ENCODE peak calls at places on chromosome X, in eight cellular contexts. Q, H, U, M, S, P, X and W are unnamed samples.

GRCh38 chrX:2679534-2680485 is 11.3 kb upstream of the CD99 start:
- DNase-seq in Q (no peak), H (no peak), U (no peak), M (no peak), S (no peak), P (no peak), X (no peak), W (no peak)

GRCh38 chrX:119009071-119009470 is 34.7 kb downstream of the LONRF3 start:
- DNase-seq in Q (no peak), H (no peak), U (no peak), M (no peak), S (no peak), P (no peak), X (no peak), W (no peak)

GRCh38 chrX:46582964-46583363 is 9.4 kb downstream of the CHST7 start:
- DNase-seq in Q (no peak), H (no peak), U (no peak), M (no peak), S (no peak), P (no peak), X (no peak), W (no peak)

GRCh38 chrX:135973025-135973547 is 702 bp downstream of the MMGT1 start:
- DNase-seq in Q (no peak), H (no peak), U (no peak), M (no peak), S (no peak), P (peak), X (no peak), W (no peak)

GRCh38 chrX:80486299-80486698 is 66.1 kb downstream of the TENT5D start:
- DNase-seq in Q (no peak), H (no peak), U (no peak), M (no peak), S (no peak), P (no peak), X (no peak), W (no peak)

GRCh38 chrX:124211312-124211942 is 121.0 kb upstream of the TEX13D start:
- DNase-seq in Q (no peak), H (no peak), U (no peak), M (peak), S (no peak), P (no peak), X (no peak), W (no peak)

GRCh38 chrX:103503163-103503852 is 16.0 kb downstream of the RAB40A start:
- DNase-seq in Q (no peak), H (no peak), U (no peak), M (no peak), S (no peak), P (no peak), X (no peak), W (no peak)

GRCh38 chrX:44344687-44345086 is 1.2 kb upstream of the EFHC2 start:
- DNase-seq in Q (no peak), H (no peak), U (no peak), M (no peak), S (no peak), P (no peak), X (no peak), W (no peak)

GRCh38 chrX:124223524-124223923 is 108.9 kb upstream of the TEX13D start:
- DNase-seq in Q (no peak), H (no peak), U (no peak), M (no peak), S (no peak), P (no peak), X (no peak), W (no peak)

GRCh38 chrX:154486052-154486395 is 391 bp downstream of the UBL4A start:
- DNase-seq in Q (peak), H (no peak), U (peak), M (no peak), S (peak), P (peak), X (no peak), W (no peak)

GRCh38 chrX:55451626-55451989 is 319 bp upstream of the MAGEH1 start:
- DNase-seq in Q (no peak), H (no peak), U (no peak), M (no peak), S (peak), P (no peak), X (no peak), W (no peak)

GRCh38 chrX:130095249-130095648 is 15.0 kb downstream of the ELF4 start:
- DNase-seq in Q (no peak), H (no peak), U (no peak), M (no peak), S (no peak), P (no peak), X (no peak), W (no peak)

GRCh38 chrX:130103605-130104004 is 6.7 kb downstream of the ELF4 start:
- DNase-seq in Q (no peak), H (no peak), U (no peak), M (no peak), S (no peak), P (no peak), X (no peak), W (no peak)

GRCh38 chrX:130097507-130098201 is 12.6 kb downstream of the ELF4 start:
- DNase-seq in Q (peak), H (no peak), U (peak), M (no peak), S (peak), P (peak), X (no peak), W (no peak)

GRCh38 chrX:130098202-130098552 is 12.1 kb downstream of the ELF4 start:
- DNase-seq in Q (no peak), H (no peak), U (no peak), M (no peak), S (no peak), P (no peak), X (no peak), W (no peak)

GRCh38 chrX:130100180-130100579 is 10.1 kb downstream of the ELF4 start:
- DNase-seq in Q (no peak), H (no peak), U (no peak), M (no peak), S (no peak), P (peak), X (no peak), W (peak)
- TF ChIP-seq POLR2AphosphoS5 in Q (no peak), H (no peak), U (no peak), M (no peak), S (no peak), P (peak), X (peak), W (no peak)

GRCh38 chrX:30620125-30620524 is 33.1 kb upstream of the GK start:
- DNase-seq in Q (no peak), H (no peak), U (no peak), M (no peak), S (no peak), P (no peak), X (no peak), W (no peak)

GRCh38 chrX:30622361-30622760 is 30.9 kb upstream of the GK start:
- DNase-seq in Q (no peak), H (no peak), U (no peak), M (no peak), S (no peak), P (no peak), X (no peak), W (no peak)

GRCh38 chrX:30618160-30618765 is 35.0 kb upstream of the GK start:
- DNase-seq in Q (no peak), H (no peak), U (no peak), M (no peak), S (no peak), P (no peak), X (no peak), W (no peak)

GRCh38 chrX:30626402-30626801 is 26.8 kb upstream of the GK start:
- DNase-seq in Q (no peak), H (no peak), U (no peak), M (no peak), S (no peak), P (no peak), X (no peak), W (no peak)

DNA sequence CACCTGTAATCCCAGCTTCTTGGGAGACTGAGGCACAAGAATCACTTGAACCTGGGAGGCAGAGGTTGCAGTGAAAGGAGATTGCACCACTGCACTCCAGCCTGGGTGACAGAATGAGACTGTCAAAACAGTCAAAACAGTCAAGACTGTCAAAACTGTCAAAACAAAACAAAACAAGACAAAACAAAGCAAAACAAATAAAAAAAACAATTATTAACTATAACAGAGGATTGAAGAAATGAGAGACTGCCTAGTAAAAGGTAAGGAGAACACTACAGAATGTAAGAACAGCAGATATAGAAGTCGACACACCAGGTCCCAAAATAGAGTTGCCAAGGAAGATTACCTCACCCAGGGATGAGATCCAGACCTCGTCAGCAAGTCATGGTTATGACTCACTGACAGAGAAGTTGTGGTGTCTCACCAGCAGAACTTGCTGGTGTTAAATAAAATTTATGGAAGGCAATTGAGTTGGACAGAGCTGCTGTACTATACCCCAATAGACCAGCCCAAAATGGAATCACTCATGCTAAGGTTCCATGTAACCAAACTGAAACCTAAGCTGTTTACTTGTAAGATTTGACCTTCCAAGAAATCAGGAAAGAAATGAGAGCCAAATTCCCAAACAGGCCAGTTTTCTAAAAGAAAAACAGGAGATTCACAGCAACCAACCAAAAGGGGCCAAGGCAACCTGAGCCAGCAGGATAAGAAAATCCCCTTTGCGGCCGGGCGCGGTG is 32.1 kb upstream of the GK start:
- DNase-seq in Q (no peak), H (no peak), U (no peak), M (no peak), S (no peak), P (no peak), X (no peak), W (no peak)
- H3K27ac ChIP-seq in Q (no peak), H (no peak), U (no peak), M (no peak), S (no peak), P (no peak), X (peak), W (no peak)

DNA sequence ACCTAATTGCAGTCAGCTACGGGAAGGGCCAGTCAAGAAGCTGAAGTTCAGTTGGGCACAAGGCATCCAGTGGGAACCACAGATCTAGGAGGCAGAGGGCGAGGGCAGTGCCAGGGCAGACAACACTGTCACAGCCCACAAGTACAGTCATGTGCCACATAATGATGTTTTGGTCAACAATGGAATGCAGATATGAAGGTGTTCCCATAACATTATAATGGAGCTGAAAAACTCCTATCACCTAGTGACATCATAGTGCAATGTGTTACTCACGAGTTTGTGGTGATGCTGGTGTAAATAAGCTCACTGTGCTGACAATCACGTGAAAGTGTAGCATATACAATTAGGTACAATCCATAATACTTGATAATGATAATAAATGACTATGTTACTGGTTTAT is 4.5 kb upstream of the TMEM255A start:
- DNase-seq in Q (no peak), H (no peak), U (no peak), M (no peak), S (no peak), P (no peak), X (no peak), W (no peak)
- TF ChIP-seq CTCF in Q (no peak), H (no peak), U (no peak), M (no peak), S (no peak), P (no peak), X (no peak), W (no peak)

GRCh38 chrX:1357993-1358392 is 21.4 kb downstream of the IL3RA start:
- DNase-seq in Q (peak), H (no peak), U (no peak), M (no peak), S (no peak), P (no peak), X (no peak), W (no peak)
- TF ChIP-seq POLR2AphosphoS5 in Q (no peak), H (no peak), U (no peak), M (no peak), S (no peak), P (no peak), X (no peak), W (no peak)

DNA sequence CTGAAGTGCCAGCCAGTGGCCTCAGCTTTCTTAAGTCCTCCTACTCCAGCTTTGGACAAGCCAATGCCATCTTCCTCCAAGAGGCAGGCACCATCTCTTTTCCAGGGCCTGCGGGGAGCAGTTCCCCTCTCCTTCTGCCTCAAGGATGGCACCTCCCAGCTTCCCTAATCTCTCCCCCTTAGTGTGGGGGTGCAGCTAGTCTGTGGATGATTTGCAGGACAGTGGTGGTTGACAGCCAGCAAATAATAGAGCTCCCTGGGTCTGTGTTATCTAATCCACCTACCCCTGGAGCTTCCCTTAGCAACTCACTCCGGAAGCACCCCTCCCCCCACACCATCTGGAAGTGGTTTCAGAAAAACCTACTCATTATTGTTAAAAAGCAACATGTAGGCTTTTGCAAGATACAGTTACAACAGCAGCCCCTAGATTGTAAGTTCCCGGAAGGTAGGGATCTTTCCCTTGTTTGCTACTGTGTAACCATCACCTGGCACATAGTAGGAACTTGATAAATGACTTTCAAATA is 247.1 kb downstream of the BCOR start:
- DNase-seq in Q (no peak), H (no peak), U (no peak), M (no peak), S (no peak), P (no peak), X (no peak), W (no peak)
- H3K27ac ChIP-seq in Q (no peak), H (no peak), U (peak), M (no peak), S (no peak), P (no peak), X (no peak), W (no peak)

GRCh38 chrX:17328837-17329236 is 46.2 kb upstream of the NHS start:
- DNase-seq in Q (no peak), H (no peak), U (no peak), M (no peak), S (no peak), P (no peak), X (no peak), W (no peak)

GRCh38 chrX:17323397-17323796 is 51.6 kb upstream of the NHS start:
- DNase-seq in Q (no peak), H (no peak), U (no peak), M (no peak), S (no peak), P (no peak), X (no peak), W (no peak)
- TF ChIP-seq CTCF in Q (no peak), H (no peak), U (no peak), M (no peak), S (no peak), P (peak), X (no peak), W (no peak)

GRCh38 chrX:117610806-117611205 is 505.8 kb downstream of the KLHL13 start:
- DNase-seq in Q (no peak), H (no peak), U (no peak), M (no peak), S (no peak), P (no peak), X (no peak), W (no peak)
- TF ChIP-seq POLR2AphosphoS5 in Q (no peak), H (no peak), U (no peak), M (no peak), S (no peak), P (no peak), X (no peak), W (no peak)

GRCh38 chrX:40581333-40581910 is 652 bp downstream of the ATP6AP2 start:
- DNase-seq in Q (no peak), H (no peak), U (no peak), M (no peak), S (no peak), P (no peak), X (no peak), W (no peak)
- H3K27ac ChIP-seq in Q (peak), H (peak), U (peak), M (peak), S (peak), P (peak), X (peak), W (peak)

DNA sequence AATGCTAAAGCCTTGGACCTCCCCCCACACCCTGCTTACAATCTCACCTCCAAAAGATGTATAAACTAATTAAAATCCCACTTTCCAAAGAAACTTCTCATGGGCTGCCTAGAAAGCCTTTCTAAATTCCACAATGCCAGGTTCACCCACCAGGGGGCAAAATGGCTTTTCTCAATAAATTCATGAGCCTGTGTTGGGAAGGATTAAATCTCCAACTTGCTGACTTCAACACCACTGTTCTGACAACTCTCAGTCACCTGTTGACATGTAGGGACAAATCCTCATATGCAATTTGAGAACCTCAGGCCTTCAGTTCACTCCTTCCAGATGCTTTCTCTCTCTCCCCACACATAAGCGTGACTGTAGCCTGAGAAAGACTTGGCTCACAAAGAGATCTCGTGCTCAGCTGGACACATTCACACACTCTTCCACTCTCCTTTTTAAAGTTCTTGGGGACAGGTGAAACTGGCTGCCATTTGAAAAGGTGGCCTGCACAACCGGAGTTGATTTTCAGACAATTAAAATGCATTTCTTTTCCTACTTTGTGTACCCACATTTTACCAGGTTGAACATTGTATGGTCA is 88.6 kb upstream of the PRPS2 start:
- DNase-seq in Q (no peak), H (no peak), U (no peak), M (no peak), S (no peak), P (no peak), X (no peak), W (no peak)
- TF ChIP-seq CTCF in Q (no peak), H (peak), U (no peak), M (peak), S (peak), P (peak), X (no peak), W (no peak)

DNA sequence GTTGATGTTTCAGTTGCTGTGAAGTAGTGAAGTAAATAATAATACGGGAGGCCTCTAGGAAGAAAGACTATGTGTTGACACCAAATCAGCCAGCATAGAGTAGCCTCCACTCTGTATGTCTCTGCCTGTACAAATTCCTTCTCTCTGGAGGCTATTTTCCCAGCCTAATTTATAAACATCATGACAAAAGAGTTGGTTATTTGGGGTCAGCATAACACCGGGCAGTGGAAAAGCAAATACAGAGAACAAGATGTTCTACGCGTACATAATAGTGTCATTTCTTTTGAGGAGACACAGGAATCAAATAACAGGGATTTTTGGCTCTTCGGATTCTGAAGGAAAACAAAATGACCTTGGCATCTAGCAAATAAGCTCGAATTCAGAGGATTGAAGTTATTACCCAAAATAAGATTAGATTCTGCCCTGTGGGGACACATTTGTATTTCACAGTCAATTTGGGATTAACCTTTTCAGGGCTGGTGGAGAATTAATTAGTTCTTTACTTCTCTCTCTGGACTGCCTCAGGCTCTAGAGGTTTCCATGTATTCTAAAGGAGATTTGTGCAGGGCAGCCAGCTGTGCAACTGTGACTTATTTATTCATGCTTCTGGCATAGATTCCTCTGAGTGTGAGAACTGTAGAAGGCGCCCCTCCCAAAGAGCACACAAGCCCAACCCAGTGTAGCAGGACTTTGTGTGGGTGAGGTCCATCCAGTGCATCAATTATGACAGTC is 14.1 kb upstream of the SYTL4 start:
- DNase-seq in Q (no peak), H (no peak), U (no peak), M (no peak), S (no peak), P (peak), X (no peak), W (no peak)
- TF ChIP-seq POLR2AphosphoS5 in Q (no peak), H (no peak), U (no peak), M (no peak), S (no peak), P (peak), X (peak), W (no peak)